ENCODE peak calls at places on chromosome 3, in ten cellular contexts. M, W, G, K, F, H, V, A, T and U are unnamed samples.

GRCh38 chr3:105580551-105580950 is 213.8 kb downstream of the ALCAM start:
- DNase-seq in V (no peak), A (no peak), W (no peak), T (no peak), K (no peak), F (no peak), H (no peak), M (no peak), G (no peak), U (no peak)

GRCh38 chr3:11810276-11810675 is 36.4 kb downstream of the TAMM41 start:
- DNase-seq in W (no peak), H (no peak), M (no peak), T (no peak), K (no peak), F (no peak), V (no peak), G (no peak), A (peak), U (no peak)

GRCh38 chr3:123854905-123855304 is 29.2 kb downstream of the MYLK start:
- DNase-seq in K (no peak), W (no peak), T (no peak), M (no peak), G (no peak), F (no peak), A (no peak), V (no peak), H (no peak), U (no peak)

GRCh38 chr3:182793663-182794454 is 555 bp downstream of the ATP11B start:
- DNase-seq in W (peak), K (peak), A (peak), M (peak), H (peak), G (peak), V (peak), F (peak), T (no peak), U (no peak)

GRCh38 chr3:16740531-16740930 is 135.3 kb upstream of the DAZL start:
- DNase-seq in F (no peak), V (no peak), K (no peak), G (no peak), H (no peak), T (no peak), W (no peak), A (peak), M (no peak), U (no peak)

GRCh38 chr3:188099907-188100306 is 54.0 kb upstream of the LPP start:
- DNase-seq in A (no peak), M (no peak), K (no peak), H (no peak), G (no peak), T (no peak), F (no peak), V (no peak), W (no peak), U (no peak)

GRCh38 chr3:11236588-11237461 is 35.4 kb upstream of the ATG7 start:
- DNase-seq in M (peak), V (peak), K (peak), A (peak), W (peak), G (peak), H (peak), T (peak), F (peak), U (peak)

GRCh38 chr3:165640970-165641369 is 196.3 kb downstream of the BCHE start:
- DNase-seq in H (no peak), W (no peak), V (no peak), M (no peak), F (no peak), A (no peak), K (no peak), G (no peak), T (no peak), U (no peak)

GRCh38 chr3:31433679-31433992 is 99.1 kb upstream of the STT3B start:
- DNase-seq in M (no peak), T (no peak), K (no peak), F (no peak), W (no peak), G (no peak), V (no peak), A (no peak), H (no peak), U (no peak)

GRCh38 chr3:120473389-120473788 is 22.6 kb upstream of the FSTL1 start:
- DNase-seq in V (no peak), M (no peak), G (no peak), T (no peak), A (no peak), W (no peak), K (no peak), H (no peak), F (no peak), U (no peak)

GRCh38 chr3:49004352-49005297 is 2.6 kb upstream of the WDR6 start:
- DNase-seq in G (no peak), F (peak), V (peak), H (peak), A (peak), T (no peak), M (no peak), K (no peak), W (no peak), U (no peak)

GRCh38 chr3:72177075-72178050 is 392.4 kb upstream of the PROK2 start:
- DNase-seq in F (no peak), W (no peak), A (peak), G (no peak), M (no peak), V (peak), T (no peak), H (peak), K (peak), U (no peak)

GRCh38 chr3:37183976-37184375 is 9.6 kb upstream of the LRRFIP2 start:
- DNase-seq in H (peak), F (no peak), K (no peak), M (no peak), T (no peak), V (no peak), G (no peak), W (no peak), A (peak), U (no peak)

GRCh38 chr3:13325092-13325491 is 95.0 kb downstream of the NUP210 start:
- DNase-seq in T (no peak), K (no peak), W (no peak), G (no peak), M (no peak), V (no peak), H (peak), F (no peak), A (no peak), U (no peak)

GRCh38 chr3:141227752-141228151 is 3.9 kb upstream of the PXYLP1 start:
- DNase-seq in F (no peak), H (no peak), A (peak), M (no peak), V (no peak), W (no peak), T (no peak), K (no peak), G (no peak), U (no peak)

GRCh38 chr3:184566441-184567414 is 5.1 kb downstream of the EPHB3 start:
- DNase-seq in W (no peak), F (peak), K (no peak), M (no peak), T (no peak), V (peak), A (no peak), H (no peak), G (no peak), U (no peak)

GRCh38 chr3:36804295-36805055 is 40.1 kb upstream of the DCLK3 start:
- DNase-seq in F (no peak), W (no peak), M (no peak), T (no peak), V (no peak), G (no peak), H (no peak), A (no peak), K (no peak), U (no peak)

GRCh38 chr3:126604691-126605090 is 46.0 kb upstream of the C3orf22 start:
- DNase-seq in A (no peak), T (no peak), K (no peak), G (no peak), M (no peak), V (no peak), F (no peak), H (no peak), W (no peak), U (no peak)

GRCh38 chr3:29071077-29071634 is 209.7 kb upstream of the RBMS3 start:
- DNase-seq in M (no peak), H (no peak), V (no peak), K (no peak), F (no peak), W (no peak), A (peak), T (no peak), G (no peak), U (no peak)

GRCh38 chr3:4989649-4989966 is 10.4 kb downstream of the BHLHE40 start:
- DNase-seq in A (no peak), T (no peak), W (no peak), G (no peak), H (no peak), F (no peak), M (no peak), K (no peak), V (no peak), U (no peak)

GRCh38 chr3:183539821-183540220 is 15.7 kb downstream of the KLHL6 start:
- DNase-seq in K (no peak), H (no peak), F (no peak), V (no peak), M (no peak), W (no peak), G (no peak), A (peak), T (no peak), U (no peak)